ENCODE peak calls at places on chromosome 2, in eight cellular contexts. S is left cardiac atrium; Q is prostate gland; D is T-helper 9 cell; R is HCEC 1CT; A is iris pigment epithelial cell; M is A172; Y is activated T-cell treated with anti-CD3 and anti-CD28 coated beads, Interleukin-2, amount 50 U/mL, for 72 hours. O is an unnamed sample.

GRCh38 chr2:3283206-3283605 is 94.4 kb downstream of the EIPR1 start:
- DNase-seq in D (no peak), Y (no peak), M (no peak), A (no peak), Q (no peak), R (no peak), S (no peak), O (no peak)

GRCh38 chr2:143830476-143830875 is 689.4 kb downstream of the ZEB2 start:
- DNase-seq in R (no peak), A (no peak), Q (no peak), S (no peak), Y (no peak), M (no peak), D (no peak), O (no peak)

GRCh38 chr2:160253440-160254296 is 53.6 kb upstream of the ITGB6 start:
- DNase-seq in A (peak), R (peak), Q (peak), D (no peak), S (no peak), Y (no peak), M (peak), O (no peak)

GRCh38 chr2:86238354-86238753 is 39.1 kb downstream of the MRPL35 start:
- DNase-seq in M (no peak), Q (no peak), D (no peak), A (no peak), R (no peak), Y (peak), S (no peak), O (peak)

GRCh38 chr2:26716340-26716739 is 23.8 kb downstream of the KCNK3 start:
- DNase-seq in Q (no peak), D (no peak), S (no peak), Y (no peak), A (no peak), M (no peak), R (no peak), O (no peak)

GRCh38 chr2:173667014-173667413 is 298.2 kb downstream of the SP3 start:
- DNase-seq in D (no peak), Q (no peak), A (no peak), M (no peak), R (no peak), Y (no peak), S (no peak), O (no peak)

GRCh38 chr2:201886504-201886903 is 80.2 kb downstream of the CDK15 start:
- DNase-seq in Y (no peak), Q (no peak), S (no peak), R (peak), M (peak), A (peak), D (no peak), O (no peak)

GRCh38 chr2:26770986-26771586 is 7.0 kb downstream of the SLC35F6 start:
- DNase-seq in M (peak), R (peak), A (peak), Y (peak), D (no peak), S (peak), Q (peak), O (peak)